ENCODE peak calls at places on chromosomes 16 and 17, in four cellular contexts. One of them, this sample, is unnamed.

GRCh38 chr16:89364603-89365002 is 125.8 kb downstream of the ANKRD11 start:
- DNase-seq in body of pancreas: peak; percentile 70
- DNase-seq in CD4-positive, CD25-positive, alpha-beta regulatory T cell: no peak
- DNase-seq in left ventricle myocardium inferior: no peak
- DNase-seq in this sample: no peak

GRCh38 chr16:14502932-14503741 is 126.9 kb downstream of the PARN start:
- DNase-seq in body of pancreas: no peak
- DNase-seq in CD4-positive, CD25-positive, alpha-beta regulatory T cell: no peak
- DNase-seq in left ventricle myocardium inferior: no peak
- DNase-seq in this sample: no peak

GRCh38 chr16:85556456-85557082 is 56.6 kb upstream of the GSE1 start:
- DNase-seq in body of pancreas: peak; percentile 75
- DNase-seq in CD4-positive, CD25-positive, alpha-beta regulatory T cell: no peak
- DNase-seq in left ventricle myocardium inferior: no peak
- DNase-seq in this sample: peak; percentile 67

GRCh38 chr17:77146882-77147281 is 6.1 kb downstream of the SEC14L1 start:
- DNase-seq in body of pancreas: peak; percentile 78
- DNase-seq in CD4-positive, CD25-positive, alpha-beta regulatory T cell: no peak
- DNase-seq in left ventricle myocardium inferior: no peak
- DNase-seq in this sample: no peak

GRCh38 chr17:48878920-48879898 is 13.4 kb upstream of the ATP5MC1 start:
- DNase-seq in body of pancreas: peak; percentile 70
- DNase-seq in CD4-positive, CD25-positive, alpha-beta regulatory T cell: peak; percentile 42
- DNase-seq in left ventricle myocardium inferior: no peak
- DNase-seq in this sample: peak; percentile 86

GRCh38 chr17:67610061-67610460 is 107.7 kb upstream of the NOL11 start:
- DNase-seq in body of pancreas: no peak
- DNase-seq in CD4-positive, CD25-positive, alpha-beta regulatory T cell: no peak
- DNase-seq in left ventricle myocardium inferior: no peak
- DNase-seq in this sample: no peak

GRCh38 chr17:27671591-27671910 is 40.6 kb downstream of the LGALS9 start:
- DNase-seq in body of pancreas: no peak
- DNase-seq in CD4-positive, CD25-positive, alpha-beta regulatory T cell: no peak
- DNase-seq in left ventricle myocardium inferior: no peak
- DNase-seq in this sample: no peak

GRCh38 chr17:4329838-4330237 is 36.6 kb downstream of the UBE2G1 start:
- DNase-seq in body of pancreas: no peak
- DNase-seq in CD4-positive, CD25-positive, alpha-beta regulatory T cell: no peak
- DNase-seq in left ventricle myocardium inferior: no peak
- DNase-seq in this sample: peak; percentile 57

GRCh38 chr17:41785091-41785875 is 1.2 kb downstream of the JUP start:
- DNase-seq in body of pancreas: no peak
- DNase-seq in CD4-positive, CD25-positive, alpha-beta regulatory T cell: no peak
- DNase-seq in left ventricle myocardium inferior: no peak
- DNase-seq in this sample: no peak

GRCh38 chr17:57872536-57872935 is 22.7 kb upstream of the MRPS23 start:
- DNase-seq in body of pancreas: no peak
- DNase-seq in CD4-positive, CD25-positive, alpha-beta regulatory T cell: no peak
- DNase-seq in left ventricle myocardium inferior: no peak
- DNase-seq in this sample: no peak

GRCh38 chr17:57873261-57874057 is 23.6 kb upstream of the MRPS23 start:
- DNase-seq in body of pancreas: no peak
- DNase-seq in CD4-positive, CD25-positive, alpha-beta regulatory T cell: no peak
- DNase-seq in left ventricle myocardium inferior: no peak
- DNase-seq in this sample: no peak

GRCh38 chr17:57871155-57871554 is 21.3 kb upstream of the MRPS23 start:
- DNase-seq in body of pancreas: no peak
- DNase-seq in CD4-positive, CD25-positive, alpha-beta regulatory T cell: no peak
- DNase-seq in left ventricle myocardium inferior: no peak
- DNase-seq in this sample: no peak

GRCh38 chr17:57870283-57870635 is 20.4 kb upstream of the MRPS23 start:
- DNase-seq in body of pancreas: no peak
- DNase-seq in CD4-positive, CD25-positive, alpha-beta regulatory T cell: no peak
- DNase-seq in left ventricle myocardium inferior: no peak
- DNase-seq in this sample: peak; percentile 36

GRCh38 chr17:57871863-57872262 is 22.0 kb upstream of the MRPS23 start:
- DNase-seq in body of pancreas: no peak
- DNase-seq in CD4-positive, CD25-positive, alpha-beta regulatory T cell: no peak
- DNase-seq in left ventricle myocardium inferior: no peak
- DNase-seq in this sample: no peak
- H3K4me1 ChIP-seq in body of pancreas: peaks cover 54% of the 10 kb centered on the region
- H3K4me1 ChIP-seq in CD4-positive, CD25-positive, alpha-beta regulatory T cell: no peaks in the 10 kb centered on the region
- H3K4me1 ChIP-seq in left ventricle myocardium inferior: peaks cover 81% of the 10 kb centered on the region
- H3K4me1 ChIP-seq in this sample: peaks cover 61% of the 10 kb centered on the region

DNA sequence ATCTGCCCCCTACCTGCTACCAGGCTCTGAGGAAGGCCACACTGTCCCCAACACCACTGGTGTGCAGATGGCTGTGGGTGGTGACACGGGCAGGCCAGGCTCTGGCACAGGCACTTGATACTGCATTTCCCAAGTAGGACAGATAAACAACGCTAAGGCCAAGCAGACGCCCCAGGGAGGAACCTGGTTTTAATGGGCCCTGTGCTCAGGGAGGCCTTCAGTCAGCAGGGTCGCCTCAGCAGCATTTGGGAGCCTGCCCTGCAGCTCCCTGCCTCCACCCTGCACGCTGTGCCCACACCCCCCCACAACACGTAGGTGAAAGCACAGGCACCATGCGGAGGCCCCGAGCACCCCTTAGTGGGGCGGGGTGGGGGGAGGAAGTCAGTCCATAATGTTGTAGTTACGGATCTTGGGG is 3.3 kb upstream of the FASN start:
- DNase-seq in body of pancreas: no peak
- DNase-seq in CD4-positive, CD25-positive, alpha-beta regulatory T cell: no peak
- DNase-seq in left ventricle myocardium inferior: no peak
- DNase-seq in this sample: no peak
- H3K4me1 ChIP-seq in body of pancreas: peaks cover 83% of the 10 kb centered on the region
- H3K4me1 ChIP-seq in CD4-positive, CD25-positive, alpha-beta regulatory T cell: peaks cover 35% of the 10 kb centered on the region
- H3K4me1 ChIP-seq in left ventricle myocardium inferior: peaks cover 62% of the 10 kb centered on the region
- H3K4me1 ChIP-seq in this sample: peaks cover 56% of the 10 kb centered on the region

GRCh38 chr16:23857256-23857891 is 21.6 kb downstream of the PRKCB start:
- DNase-seq in body of pancreas: no peak
- DNase-seq in CD4-positive, CD25-positive, alpha-beta regulatory T cell: no peak
- DNase-seq in left ventricle myocardium inferior: no peak
- DNase-seq in this sample: no peak
- H3K4me1 ChIP-seq in body of pancreas: no peaks in the 10 kb centered on the region
- H3K4me1 ChIP-seq in CD4-positive, CD25-positive, alpha-beta regulatory T cell: peaks cover 16% of the 10 kb centered on the region
- H3K4me1 ChIP-seq in left ventricle myocardium inferior: peaks cover 4% of the 10 kb centered on the region
- H3K4me1 ChIP-seq in this sample: no peaks in the 10 kb centered on the region

DNA sequence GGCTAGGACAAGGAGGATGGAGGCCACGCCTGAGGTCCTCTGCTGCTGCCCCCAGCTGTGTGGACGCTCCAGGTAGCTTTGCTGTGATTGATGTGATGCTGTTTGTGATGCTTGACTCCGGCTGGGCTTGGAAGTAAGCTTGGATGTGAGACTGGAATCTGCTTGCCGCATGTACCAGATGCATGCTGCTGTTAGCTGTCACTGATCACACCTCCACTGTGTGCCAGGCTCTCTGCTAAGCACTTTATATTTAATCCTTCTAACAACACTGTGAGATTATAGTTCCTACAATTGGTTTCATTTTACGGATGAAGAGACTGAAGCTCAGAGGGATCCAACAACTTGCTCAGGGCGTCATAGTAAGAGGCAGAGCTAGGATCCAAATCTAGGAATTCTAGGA is 23.5 kb downstream of the SNX29 start:
- DNase-seq in body of pancreas: no peak
- DNase-seq in CD4-positive, CD25-positive, alpha-beta regulatory T cell: no peak
- DNase-seq in left ventricle myocardium inferior: no peak
- DNase-seq in this sample: no peak
- H3K4me1 ChIP-seq in body of pancreas: no peaks in the 10 kb centered on the region
- H3K4me1 ChIP-seq in CD4-positive, CD25-positive, alpha-beta regulatory T cell: no peaks in the 10 kb centered on the region
- H3K4me1 ChIP-seq in left ventricle myocardium inferior: peaks cover 17% of the 10 kb centered on the region
- H3K4me1 ChIP-seq in this sample: peaks cover 3% of the 10 kb centered on the region

DNA sequence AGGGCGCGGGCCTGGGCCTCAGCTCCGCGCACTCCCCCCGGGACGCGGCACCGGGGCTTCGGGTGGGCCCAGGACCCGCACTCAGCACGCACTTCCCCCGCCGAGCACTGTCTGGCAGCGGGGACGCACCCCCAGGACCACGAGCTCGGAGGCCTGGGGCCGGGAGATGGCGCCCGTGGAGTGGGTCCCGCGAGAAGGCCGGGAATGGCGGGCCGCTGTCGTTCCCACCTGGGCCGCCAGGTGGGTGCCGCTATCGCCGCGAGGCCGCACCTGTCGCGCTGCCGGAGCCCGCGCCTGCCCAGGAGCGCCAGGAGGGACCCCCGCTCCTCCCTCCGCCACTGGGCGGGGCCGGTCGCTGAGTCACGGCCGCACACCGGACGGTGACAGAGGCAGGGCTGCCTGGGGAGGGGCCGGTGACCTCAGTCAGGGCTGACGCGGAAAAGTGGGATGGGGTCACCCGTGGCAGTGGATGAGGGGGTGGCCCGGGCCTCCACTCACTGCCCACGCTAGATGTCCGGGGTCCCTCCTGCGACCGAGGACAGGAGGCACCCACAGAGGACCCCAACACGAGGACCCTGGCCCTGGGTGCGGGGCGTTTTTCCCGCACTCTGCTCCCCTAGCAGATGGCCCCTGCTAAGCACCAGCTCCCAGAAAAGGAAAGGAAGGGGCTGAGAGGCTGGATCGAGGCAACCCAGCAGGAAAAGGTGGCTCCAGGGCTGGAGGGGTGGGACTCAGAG is 6.9 kb upstream of the ACTG1 start:
- DNase-seq in body of pancreas: peak; percentile 85
- DNase-seq in CD4-positive, CD25-positive, alpha-beta regulatory T cell: peak; percentile 71
- DNase-seq in left ventricle myocardium inferior: no peak
- DNase-seq in this sample: peak; percentile 36
- H3K4me1 ChIP-seq in body of pancreas: peaks cover 48% of the 10 kb centered on the region
- H3K4me1 ChIP-seq in CD4-positive, CD25-positive, alpha-beta regulatory T cell: peaks cover 47% of the 10 kb centered on the region
- H3K4me1 ChIP-seq in left ventricle myocardium inferior: peaks cover 62% of the 10 kb centered on the region
- H3K4me1 ChIP-seq in this sample: peaks cover 39% of the 10 kb centered on the region

This sample was measured in adipocyte.